ENCODE peak calls at places on chromosome 6, in eight cellular contexts. G, D, B, S, Z, M, N and T are unnamed samples.

GRCh38 chr6:137978252-137978896 is 111.3 kb downstream of the TNFAIP3 start:
- DNase-seq in N (peak), B (no peak), G (no peak), Z (peak), M (no peak), D (no peak), S (no peak), T (no peak)

GRCh38 chr6:70413114-70413828 is at the start of gene FAM135A:
- DNase-seq in B (peak), S (peak), D (peak), G (peak), M (peak), Z (peak), N (peak), T (peak)

GRCh38 chr6:78908621-78909020 is 41.3 kb downstream of the IRAK1BP1 start:
- DNase-seq in M (no peak), G (no peak), N (no peak), D (no peak), S (no peak), Z (no peak), B (no peak), T (no peak)

GRCh38 chr6:33160728-33161323 is 31.4 kb downstream of the COL11A2 start:
- DNase-seq in N (peak), Z (peak), G (no peak), S (no peak), M (peak), D (peak), B (no peak), T (peak)

GRCh38 chr6:169455470-169455869 is 201.8 kb upstream of the THBS2 start:
- DNase-seq in N (no peak), B (no peak), D (no peak), S (no peak), Z (no peak), G (no peak), M (no peak), T (no peak)

GRCh38 chr6:166152660-166153059 is 15.0 kb downstream of the TBXT start:
- DNase-seq in B (no peak), M (no peak), N (no peak), S (no peak), Z (no peak), G (no peak), D (no peak), T (no peak)

GRCh38 chr6:159654483-159655098 is 38.5 kb downstream of the SOD2 start:
- DNase-seq in N (peak), M (no peak), S (no peak), D (peak), B (peak), Z (no peak), G (no peak), T (peak)

GRCh38 chr6:158849899-158850806 is 31.0 kb upstream of the EZR start:
- DNase-seq in B (no peak), D (peak), S (peak), N (peak), M (no peak), G (no peak), Z (peak), T (peak)

GRCh38 chr6:42103753-42104094 is 38.7 kb downstream of the C6orf132 start:
- DNase-seq in S (no peak), N (no peak), Z (no peak), M (no peak), B (no peak), D (no peak), G (no peak), T (no peak)

GRCh38 chr6:45112711-45113110 is 215.4 kb upstream of the RUNX2 start:
- DNase-seq in D (no peak), G (no peak), S (no peak), B (no peak), N (no peak), Z (no peak), M (no peak), T (peak)

GRCh38 chr6:142941018-142941417 is 4.0 kb downstream of the HIVEP2 start:
- DNase-seq in D (no peak), Z (no peak), G (no peak), M (no peak), B (no peak), N (no peak), S (no peak), T (no peak)

GRCh38 chr6:142942238-142942637 is 2.7 kb downstream of the HIVEP2 start:
- DNase-seq in G (no peak), D (no peak), N (no peak), Z (no peak), S (no peak), M (no peak), B (no peak), T (no peak)

GRCh38 chr6:142938510-142938909 is 6.5 kb downstream of the HIVEP2 start:
- DNase-seq in B (no peak), N (no peak), G (no peak), D (no peak), Z (no peak), M (no peak), S (no peak), T (no peak)

GRCh38 chr6:142942805-142943227 is 2.2 kb downstream of the HIVEP2 start:
- DNase-seq in M (no peak), S (no peak), B (no peak), G (no peak), D (peak), Z (no peak), N (peak), T (no peak)

DNA sequence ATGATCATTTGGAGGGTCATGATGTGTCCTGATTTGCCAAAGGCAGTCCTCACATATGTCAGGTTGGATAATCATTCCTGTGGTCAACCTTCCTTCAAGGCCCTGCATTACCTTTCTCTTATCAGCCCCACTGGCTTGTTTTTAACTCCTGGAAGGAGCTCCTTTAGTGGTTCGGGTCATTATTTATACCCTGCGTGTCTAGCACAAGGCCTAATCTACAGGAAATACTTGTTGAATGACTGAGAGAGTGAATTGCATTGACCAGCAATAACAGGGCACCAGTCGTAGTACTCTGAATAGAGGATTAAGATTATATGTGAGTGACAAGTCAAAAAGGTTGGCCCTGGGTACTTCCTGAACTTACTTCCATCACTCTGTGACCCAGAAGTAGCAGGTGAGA is 4.5 kb downstream of the HIVEP2 start:
- DNase-seq in Z (no peak), B (no peak), N (no peak), G (no peak), M (no peak), S (no peak), D (peak), T (no peak)
- H3K4me3 ChIP-seq in Z (no peak), B (no peak), N (no peak), G (no peak), M (no peak), S (no peak), D (no peak), T (no peak)

DNA sequence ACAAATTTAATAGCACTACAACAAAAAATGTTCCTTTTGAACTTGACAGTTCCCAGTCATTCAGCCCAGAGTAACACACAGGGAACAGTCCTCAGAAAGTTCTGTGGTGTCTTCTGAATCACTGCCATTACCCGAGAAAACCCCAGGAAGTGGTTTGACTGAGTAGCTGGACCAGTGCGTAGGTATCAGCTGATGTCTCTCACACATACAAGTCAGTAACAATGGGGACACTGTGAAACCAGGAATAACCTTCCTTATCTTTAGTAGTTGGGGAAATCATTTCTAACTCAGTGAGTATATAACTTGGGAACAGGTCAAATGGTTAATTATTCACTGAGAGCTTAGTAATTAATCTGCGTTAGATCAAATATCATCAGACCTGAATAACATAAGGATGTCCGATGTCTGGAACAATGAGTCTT is 73.1 kb downstream of the HIVEP2 start:
- DNase-seq in G (no peak), Z (peak), M (peak), S (peak), D (peak), B (no peak), N (peak), T (peak)
- H3K4me3 ChIP-seq in G (no peak), Z (no peak), M (no peak), S (no peak), D (no peak), B (no peak), N (no peak), T (no peak)

DNA sequence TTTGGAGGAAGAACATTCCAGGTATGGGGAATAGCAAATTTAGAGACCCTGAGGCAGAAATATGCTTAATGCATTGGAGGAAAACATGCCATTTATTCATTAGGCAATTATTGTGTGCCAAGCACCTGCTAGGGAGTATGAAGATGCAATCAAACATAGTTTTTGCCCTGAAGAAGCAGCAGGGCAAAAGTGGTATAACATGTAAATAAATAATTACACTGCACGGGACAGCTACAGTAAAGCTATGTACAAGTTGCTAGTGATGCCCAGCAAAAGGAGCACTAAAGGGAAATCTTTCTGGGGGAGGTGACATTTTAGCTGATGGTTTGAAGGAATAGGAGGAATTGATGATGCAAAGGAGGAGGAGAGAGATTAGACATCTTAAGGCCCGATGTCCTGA is 626 bp upstream of the TJAP1 start:
- DNase-seq in G (no peak), Z (no peak), S (no peak), N (no peak), D (no peak), B (no peak), M (no peak), T (no peak)
- H3K4me3 ChIP-seq in G (peak), Z (peak), S (peak), N (peak), D (peak), B (peak), M (peak), T (peak)

GRCh38 chr6:82711105-82711829 is 347.6 kb downstream of the TPBG start:
- DNase-seq in S (no peak), B (no peak), Z (no peak), G (no peak), N (no peak), D (no peak), M (no peak), T (no peak)
- H3K4me3 ChIP-seq in S (no peak), B (no peak), Z (no peak), G (no peak), N (no peak), D (no peak), M (no peak), T (no peak)

DNA sequence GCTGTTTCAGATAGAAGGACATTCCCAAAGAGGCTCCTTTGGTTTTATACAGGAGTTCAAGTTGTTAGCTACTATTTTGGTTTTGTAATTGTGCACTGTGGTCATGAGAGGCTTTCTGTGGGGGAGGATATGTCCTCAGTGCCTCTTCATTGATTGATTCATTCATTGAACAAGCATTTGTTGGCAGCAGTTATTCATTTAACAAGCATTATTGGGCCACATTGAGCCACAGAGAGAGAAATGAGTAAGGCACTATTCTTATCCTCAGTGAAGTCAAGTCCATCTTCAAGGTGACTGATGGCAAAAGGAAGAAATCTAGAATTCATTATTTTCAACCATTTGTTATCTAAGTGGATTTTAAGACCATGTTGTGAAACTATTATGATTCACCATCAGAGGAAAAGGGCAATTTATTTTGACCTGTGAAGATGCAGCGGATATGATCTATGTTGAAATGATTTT is 697.2 kb upstream of the CITED2 start:
- DNase-seq in B (no peak), S (no peak), M (no peak), N (peak), G (no peak), Z (no peak), D (peak), T (no peak)
- H3K4me3 ChIP-seq in B (no peak), S (no peak), M (no peak), N (no peak), G (no peak), Z (no peak), D (no peak), T (no peak)